ENCODE peak calls at places on chromosomes 16 and 17, in seven cellular contexts. Q is HuH-7.5; X is lung microvascular endothelial cell; L is effector CD4-positive, alpha-beta T cell; I is activated CD4-positive, alpha-beta T cell treated with anti-CD3 and anti-CD28 coated beads, Interleukin-2, amount 50 U/mL, for 48 hours; F is ELR; P is glomerular endothelial cell. D is an unnamed sample.

GRCh38 chr17:45149037-45149668 is 878 bp downstream of the HEXIM1 start:
- DNase-seq in Q (peak), X (peak), L (peak), I (peak), F (peak), P (no peak), D (peak)

GRCh38 chr17:1224330-1224729 is 44.5 kb upstream of the ABR start:
- DNase-seq in Q (no peak), X (no peak), L (no peak), I (no peak), F (no peak), P (no peak), D (no peak)

GRCh38 chr17:80034977-80035686 is 540 bp downstream of the TBC1D16 start:
- DNase-seq in Q (no peak), X (peak), L (peak), I (peak), F (peak), P (no peak), D (no peak)

GRCh38 chr16:89324056-89325010 is 106.8 kb downstream of the ZNF778 start:
- DNase-seq in Q (no peak), X (no peak), L (no peak), I (peak), F (peak), P (no peak), D (no peak)

GRCh38 chr16:64092284-64092683 is 1029.6 kb downstream of the CDH11 start:
- DNase-seq in Q (no peak), X (no peak), L (no peak), I (no peak), F (peak), P (no peak), D (no peak)

GRCh38 chr16:89117975-89118289 is 24.3 kb downstream of the ACSF3 start:
- DNase-seq in Q (no peak), X (no peak), L (no peak), I (no peak), F (no peak), P (no peak), D (no peak)

GRCh38 chr17:13031718-13032350 is 14.0 kb upstream of the ELAC2 start:
- DNase-seq in Q (peak), X (peak), L (peak), I (peak), F (peak), P (no peak), D (peak)

GRCh38 chr17:6303664-6304063 is 131.3 kb downstream of the AIPL1 start:
- DNase-seq in Q (peak), X (peak), L (no peak), I (peak), F (peak), P (no peak), D (no peak)

GRCh38 chr17:3913531-3914318 is 2.5 kb downstream of the P2RX1 start:
- DNase-seq in Q (peak), X (peak), L (peak), I (peak), F (peak), P (no peak), D (peak)

GRCh38 chr17:68053237-68054030 is 17.9 kb downstream of the KPNA2 start:
- DNase-seq in Q (no peak), X (peak), L (no peak), I (no peak), F (peak), P (peak), D (no peak)

GRCh38 chr16:26981266-26981938 is 85.3 kb upstream of the C16orf82 start:
- DNase-seq in Q (no peak), X (no peak), L (no peak), I (no peak), F (peak), P (no peak), D (no peak)

GRCh38 chr17:37182786-37183185 is 193.0 kb upstream of the C17orf78 start:
- DNase-seq in Q (no peak), X (no peak), L (no peak), I (no peak), F (peak), P (no peak), D (no peak)

GRCh38 chr17:17783825-17784598 is 52.8 kb downstream of the SREBF1 start:
- DNase-seq in Q (no peak), X (peak), L (no peak), I (no peak), F (no peak), P (no peak), D (peak)

GRCh38 chr17:46109603-46110189 is 83.5 kb downstream of the KANSL1 start:
- DNase-seq in Q (no peak), X (no peak), L (no peak), I (no peak), F (no peak), P (no peak), D (no peak)

GRCh38 chr16:57704011-57704904 is 9.7 kb downstream of the DRC7 start:
- DNase-seq in Q (no peak), X (no peak), L (no peak), I (no peak), F (no peak), P (no peak), D (no peak)

GRCh38 chr17:79747508-79748295 is 17.0 kb downstream of the ENPP7 start:
- DNase-seq in Q (no peak), X (no peak), L (no peak), I (no peak), F (no peak), P (no peak), D (no peak)

GRCh38 chr17:77287432-77288068 is 146.8 kb downstream of the SEC14L1 start:
- DNase-seq in Q (no peak), X (no peak), L (no peak), I (no peak), F (peak), P (no peak), D (no peak)

GRCh38 chr16:23496826-23497542 is 13.3 kb downstream of the GGA2 start:
- DNase-seq in Q (no peak), X (peak), L (no peak), I (no peak), F (peak), P (no peak), D (no peak)

GRCh38 chr17:69088643-69089200 is 28.0 kb upstream of the ABCA9 start:
- DNase-seq in Q (no peak), X (no peak), L (no peak), I (no peak), F (no peak), P (no peak), D (no peak)

GRCh38 chr17:67401106-67401505 is 24.0 kb downstream of the PITPNC1 start:
- DNase-seq in Q (no peak), X (no peak), L (no peak), I (no peak), F (no peak), P (no peak), D (no peak)

GRCh38 chr17:79678091-79678731 is 52.5 kb upstream of the ENPP7 start:
- DNase-seq in Q (no peak), X (no peak), L (no peak), I (no peak), F (no peak), P (no peak), D (no peak)

GRCh38 chr16:47787695-47788094 is 326.6 kb downstream of the PHKB start:
- DNase-seq in Q (no peak), X (peak), L (no peak), I (no peak), F (peak), P (no peak), D (no peak)

GRCh38 chr17:80791758-80792284 is 199.8 kb upstream of the CHMP6 start:
- DNase-seq in Q (peak), X (peak), L (peak), I (peak), F (peak), P (peak), D (no peak)

GRCh38 chr17:33888455-33888854 is 366.6 kb upstream of the CCL2 start:
- DNase-seq in Q (no peak), X (no peak), L (no peak), I (no peak), F (no peak), P (no peak), D (no peak)

GRCh38 chr17:40598928-40599627 is 33.8 kb upstream of the CCR7 start:
- DNase-seq in Q (no peak), X (no peak), L (peak), I (peak), F (no peak), P (no peak), D (no peak)

GRCh38 chr17:10151667-10152496 is 46.5 kb downstream of the GAS7 start:
- DNase-seq in Q (no peak), X (peak), L (no peak), I (no peak), F (no peak), P (no peak), D (peak)

GRCh38 chr17:81339502-81340296 is 44.6 kb upstream of the SLC38A10 start:
- DNase-seq in Q (peak), X (no peak), L (no peak), I (no peak), F (no peak), P (no peak), D (no peak)